ENCODE peak calls at places on chromosomes 7 and 10, in five cellular contexts. Y, T, X, L and A are unnamed samples.
A peak's percentile ranks its signal among the peaks of the same experiment; 100 is the strongest.

GRCh38 chr7:18755793-18756192 is 260.2 kb downstream of the HDAC9 start:
- DNase-seq in Y (no peak), T (no peak), X (no peak), L (no peak), A (no peak)

GRCh38 chr7:157670490-157671357 is 333.9 kb downstream of the DNAJB6 start:
- DNase-seq in Y (no peak), T (peak; percentile 44), X (no peak), L (peak; percentile 12), A (no peak)

GRCh38 chr10:101777857-101778145 is 1.9 kb upstream of the FGF8 start:
- DNase-seq in Y (no peak), T (no peak), X (no peak), L (no peak), A (peak; percentile 18)

GRCh38 chr10:105691811-105692210 is 1050.7 kb downstream of the SORCS3 start:
- DNase-seq in Y (no peak), T (peak; percentile 49), X (no peak), L (no peak), A (no peak)

GRCh38 chr10:100879741-100880360 is 32.9 kb upstream of the SLF2 start:
- DNase-seq in Y (no peak), T (no peak), X (no peak), L (no peak), A (no peak)

GRCh38 chr7:78345293-78345692 is 546.7 kb downstream of the PHTF2 start:
- DNase-seq in Y (no peak), T (no peak), X (no peak), L (no peak), A (no peak)

GRCh38 chr7:16934947-16935742 is 53.4 kb upstream of the AGR3 start:
- DNase-seq in Y (peak; percentile 48), T (no peak), X (no peak), L (no peak), A (no peak)

GRCh38 chr7:45594780-45595535 is 20.8 kb downstream of the ADCY1 start:
- DNase-seq in Y (no peak), T (no peak), X (no peak), L (peak; percentile 14), A (no peak)

GRCh38 chr10:98408799-98409198 is 6.2 kb downstream of the PYROXD2 start:
- DNase-seq in Y (no peak), T (no peak), X (no peak), L (no peak), A (no peak)

GRCh38 chr7:4995429-4995969 is 36.5 kb upstream of the MMD2 start:
- DNase-seq in Y (no peak), T (no peak), X (no peak), L (no peak), A (no peak)

GRCh38 chr7:707296-708000 is 19.1 kb upstream of the DNAAF5 start:
- DNase-seq in Y (no peak), T (no peak), X (no peak), L (no peak), A (no peak)

GRCh38 chr10:113592380-113592779 is 39.5 kb downstream of the HABP2 start:
- DNase-seq in Y (no peak), T (no peak), X (no peak), L (no peak), A (no peak)

GRCh38 chr7:79361214-79361613 is 92.3 kb downstream of the MAGI2 start:
- DNase-seq in Y (no peak), T (no peak), X (no peak), L (peak; percentile 69), A (no peak)

GRCh38 chr10:119516381-119517234 is 25.9 kb downstream of the RGS10 start:
- DNase-seq in Y (no peak), T (no peak), X (no peak), L (peak; percentile 56), A (peak; percentile 70)

GRCh38 chr10:119518176-119518575 is 24.3 kb downstream of the RGS10 start:
- DNase-seq in Y (no peak), T (no peak), X (no peak), L (no peak), A (no peak)

GRCh38 chr10:119517235-119518141 is 25.0 kb downstream of the RGS10 start:
- DNase-seq in Y (peak; percentile 63), T (no peak), X (no peak), L (no peak), A (peak; percentile 86)

GRCh38 chr10:119520283-119520682 is 22.2 kb downstream of the RGS10 start:
- DNase-seq in Y (no peak), T (no peak), X (no peak), L (no peak), A (no peak)

DNA sequence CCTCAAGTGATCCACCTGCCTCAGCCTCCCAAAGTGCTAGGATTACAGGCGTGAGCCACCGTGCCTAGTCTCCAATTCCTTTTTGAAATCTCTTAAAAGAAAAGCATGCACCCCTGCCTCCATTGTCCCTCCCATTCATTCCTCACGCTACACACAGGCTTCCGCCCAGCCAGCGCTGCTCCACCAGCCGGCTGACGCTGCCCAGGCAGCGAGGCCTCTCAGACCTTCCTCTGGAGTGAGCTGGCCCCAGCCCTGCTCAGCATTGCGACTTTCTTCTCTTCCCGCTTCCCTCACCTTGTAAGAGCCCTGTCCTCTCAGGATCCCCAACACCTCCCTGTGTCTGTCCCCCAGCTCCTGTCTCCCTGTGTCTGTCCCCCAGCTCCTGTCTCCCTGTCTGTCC is 23.6 kb downstream of the RGS10 start:
- DNase-seq in Y (no peak), T (no peak), X (no peak), L (no peak), A (peak; percentile 47)
- H3K14ac ChIP-seq in Y (no peak overlapping the region), T (peak overlapping the region; percentile 87), X (no peak overlapping the region), L (no peak overlapping the region), A (peak overlapping the region; percentile 41)

DNA sequence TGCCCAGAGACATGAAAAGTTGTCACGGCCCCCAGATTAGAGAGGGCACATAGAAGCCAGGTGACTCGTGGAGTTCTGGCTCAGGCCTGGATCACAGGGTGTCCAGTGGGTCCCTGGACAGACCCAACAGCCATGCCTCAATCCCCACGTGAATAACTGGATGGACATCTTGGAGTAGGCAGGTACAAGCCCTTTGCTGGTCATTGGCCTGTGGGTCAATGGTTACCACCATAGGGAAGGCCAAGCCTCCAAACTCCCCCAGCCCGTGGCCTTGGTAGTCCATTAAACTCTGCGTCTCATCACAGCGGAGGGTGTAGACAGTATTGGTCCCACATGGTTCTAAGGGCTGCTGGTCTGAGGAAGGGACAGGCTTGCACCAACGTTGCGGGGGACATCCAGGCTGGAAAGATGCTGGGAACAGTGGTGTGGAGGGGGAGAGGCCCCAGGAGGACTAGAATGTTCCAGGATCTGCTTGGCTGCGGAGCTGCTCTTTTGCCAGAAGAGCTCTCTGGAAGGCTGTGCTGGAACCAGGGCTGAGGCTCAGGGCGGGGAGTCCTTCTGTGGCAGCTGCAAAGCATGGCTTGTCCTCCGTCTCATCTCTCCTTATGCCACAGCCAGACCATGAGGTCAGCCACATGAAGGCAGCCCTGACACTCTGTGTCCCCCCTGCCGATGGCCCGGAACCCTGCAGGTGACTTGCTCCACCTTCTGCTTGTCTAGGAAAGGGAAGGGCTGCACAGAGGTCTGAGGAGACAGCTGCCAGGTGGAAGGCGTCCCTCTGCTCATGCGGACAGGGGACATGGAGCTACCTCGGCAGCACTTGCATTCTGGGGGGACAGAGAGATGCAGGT is 205.6 kb upstream of the PPP2R2D start:
- DNase-seq in Y (no peak), T (no peak), X (no peak), L (peak; percentile 24), A (no peak)
- H2BK15ac ChIP-seq in Y (no peak overlapping the region), T (peak overlapping the region; percentile 22), X (peak overlapping the region; percentile 8), L (no peak overlapping the region), A (no peak overlapping the region)

GRCh38 chr7:75995052-75995471 is 667 bp upstream of the TMEM120A start:
- DNase-seq in Y (no peak), T (no peak), X (no peak), L (no peak), A (no peak)

GRCh38 chr7:75995996-75996395 is 1.6 kb upstream of the TMEM120A start:
- DNase-seq in Y (no peak), T (no peak), X (no peak), L (peak; percentile 34), A (no peak)

GRCh38 chr7:75993689-75994387 is 557 bp downstream of the TMEM120A start:
- DNase-seq in Y (peak; percentile 38), T (peak; percentile 65), X (no peak), L (peak; percentile 82), A (peak; percentile 84)

GRCh38 chr7:75996476-75996875 is 2.1 kb upstream of the TMEM120A start:
- DNase-seq in Y (no peak), T (no peak), X (no peak), L (no peak), A (no peak)

DNA sequence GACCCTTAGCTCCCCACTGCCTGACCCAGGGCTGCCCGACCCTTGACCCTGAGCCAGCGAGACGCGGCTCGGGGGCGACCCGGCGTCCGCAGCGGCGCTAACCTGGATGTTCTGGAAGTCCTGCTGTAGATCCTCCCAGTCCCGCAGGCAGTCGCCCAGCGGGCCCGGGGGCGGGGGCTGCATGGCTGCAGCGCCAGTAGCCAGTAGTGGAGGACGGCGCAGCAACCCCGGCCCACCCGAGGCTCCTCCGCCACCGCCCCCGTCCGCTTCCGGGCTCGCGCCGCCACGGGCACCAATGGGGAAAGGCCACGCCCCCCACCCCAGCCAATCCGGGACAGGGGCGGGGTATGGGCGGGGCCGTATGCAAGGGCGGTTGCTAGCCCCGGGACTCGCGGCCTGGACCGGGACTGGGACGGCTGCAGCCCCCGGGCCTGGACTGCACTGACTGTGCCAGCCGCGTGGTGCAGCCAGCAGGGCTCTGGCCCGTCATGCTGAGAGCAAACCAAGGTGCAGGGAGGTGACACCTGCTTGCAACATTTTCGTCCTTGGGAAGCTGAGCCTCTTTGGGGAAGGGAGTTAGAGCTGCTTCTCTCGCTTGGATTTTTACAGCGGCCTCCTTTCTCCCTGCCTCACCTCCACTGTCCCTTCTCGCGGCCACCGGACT is at the start of gene TMEM120A:
- DNase-seq in Y (peak; percentile 87), T (peak; percentile 92), X (peak; percentile 56), L (peak; percentile 96), A (peak; percentile 95)
- H3K14ac ChIP-seq in Y (peak within 1 kb of the TSS; percentile 89), T (peak within 1 kb of the TSS; percentile 75), X (no peak within 1 kb of the TSS), L (no peak within 1 kb of the TSS), A (no peak within 1 kb of the TSS)

GRCh38 chr7:7564323-7564780 is 2.3 kb upstream of the MIOS start:
- DNase-seq in Y (peak; percentile 76), T (no peak), X (no peak), L (no peak), A (peak; percentile 91)
- H2BK15ac ChIP-seq in Y (no peak overlapping the region), T (no peak overlapping the region), X (no peak overlapping the region), L (no peak overlapping the region), A (no peak overlapping the region)

DNA sequence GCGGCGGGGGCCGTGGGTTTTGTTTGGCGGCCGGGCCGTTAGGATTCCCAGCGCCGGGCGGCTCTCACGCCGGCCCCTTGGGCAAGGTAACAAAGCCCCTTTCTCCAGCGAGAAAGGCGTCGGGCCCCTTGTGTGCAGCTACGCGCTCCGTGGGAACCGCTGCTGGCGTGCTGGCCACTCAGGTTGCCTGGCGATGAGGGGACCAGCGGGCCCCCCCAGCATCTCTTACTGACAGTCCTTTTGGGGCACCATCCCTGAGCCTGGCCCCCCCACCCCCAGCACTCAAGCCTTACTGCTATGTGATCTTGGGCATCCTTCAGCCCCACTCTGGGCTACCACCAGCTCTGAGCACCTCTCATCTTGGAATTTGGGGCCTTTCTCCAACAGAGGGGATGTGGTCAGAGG is 1.8 kb downstream of the LFNG start:
- DNase-seq in Y (no peak), T (no peak), X (no peak), L (no peak), A (no peak)
- H3K14ac ChIP-seq in Y (no peak overlapping the region), T (peak overlapping the region; percentile 63), X (no peak overlapping the region), L (no peak overlapping the region), A (no peak overlapping the region)